ENCODE peak calls at places on chromosome 3, in seven cellular contexts. J is SK-N-SH, R is transverse colon, H is tibial nerve, Q is K562, M is ovary, A is upper lobe of left lung. X is an unnamed sample.

GRCh38 chr3:17573396-17573795 is 169.0 kb downstream of the TBC1D5 start:
- DNase-seq in H (no peak), R (no peak), A (no peak), Q (no peak), J (no peak), M (no peak), X (no peak)

GRCh38 chr3:146646251-146646650 is 41.1 kb upstream of the PLSCR5 start:
- DNase-seq in H (no peak), R (no peak), A (no peak), J (no peak), M (no peak), Q (no peak), X (no peak)

GRCh38 chr3:43176666-43177065 is 70.8 kb upstream of the POMGNT2 start:
- DNase-seq in Q (no peak), R (no peak), H (no peak), J (peak; percentile 30), A (no peak), M (no peak), X (no peak)

GRCh38 chr3:18369561-18370185 is 55.5 kb downstream of the SATB1 start:
- DNase-seq in H (no peak), A (no peak), J (peak; percentile 67), M (no peak), Q (no peak), R (no peak), X (no peak)

GRCh38 chr3:20141841-20142240 is 44.2 kb downstream of the SGO1 start:
- DNase-seq in M (peak; percentile 42), J (peak; percentile 46), H (peak; percentile 29), A (no peak), R (no peak), Q (no peak), X (peak; percentile 89)

GRCh38 chr3:160395297-160395696 is 3.7 kb downstream of the IFT80 start:
- DNase-seq in J (no peak), A (peak; percentile 48), H (no peak), M (no peak), R (no peak), Q (no peak), X (no peak)

GRCh38 chr3:190886945-190887344 is 24.5 kb upstream of the GMNC start:
- DNase-seq in Q (no peak), J (no peak), H (no peak), R (no peak), A (no peak), M (no peak), X (no peak)

GRCh38 chr3:117751691-117752090 is 1042.1 kb downstream of the TUSC7 start:
- DNase-seq in H (no peak), M (no peak), Q (no peak), R (no peak), J (no peak), A (no peak), X (no peak)

GRCh38 chr3:155219106-155219505 is 74.4 kb downstream of the STRIT1 start:
- DNase-seq in J (no peak), Q (no peak), R (no peak), M (no peak), A (no peak), H (no peak), X (no peak)

GRCh38 chr3:49276475-49277356 is at the start of gene C3orf62:
- DNase-seq in H (peak; percentile 84), A (peak; percentile 93), J (peak; percentile 93), R (peak; percentile 92), Q (peak; percentile 25), M (peak; percentile 92), X (peak; percentile 96)

GRCh38 chr3:145936986-145937385 is 224.0 kb downstream of the PLOD2 start:
- DNase-seq in R (no peak), M (no peak), J (no peak), A (no peak), H (no peak), Q (no peak), X (no peak)

GRCh38 chr3:23740517-23741402 is 65.0 kb upstream of the UBE2E1 start:
- DNase-seq in R (peak; percentile 68), Q (no peak), M (no peak), A (peak; percentile 85), H (no peak), J (no peak), X (no peak)

GRCh38 chr3:31066999-31067398 is 172.5 kb upstream of the GADL1 start:
- DNase-seq in Q (no peak), A (no peak), M (no peak), R (no peak), J (peak; percentile 4), H (no peak), X (no peak)

GRCh38 chr3:50531201-50531600 is 27.8 kb upstream of the CACNA2D2 start:
- DNase-seq in Q (no peak), J (no peak), R (no peak), H (no peak), A (no peak), M (no peak), X (no peak)

GRCh38 chr3:112187300-112187699 is 54.3 kb upstream of the GCSAM start:
- DNase-seq in H (no peak), M (no peak), R (no peak), J (no peak), A (no peak), Q (no peak), X (no peak)

GRCh38 chr3:87674397-87675161 is 384.2 kb downstream of the CGGBP1 start:
- DNase-seq in J (no peak), R (no peak), A (no peak), Q (no peak), H (no peak), M (no peak), X (no peak)

GRCh38 chr3:46252980-46253379 is 10.7 kb downstream of the CCR3 start:
- DNase-seq in A (no peak), M (no peak), R (no peak), J (no peak), Q (no peak), H (no peak), X (no peak)

GRCh38 chr3:100538339-100538706 is 45.9 kb downstream of the TMEM45A start:
- DNase-seq in Q (no peak), M (no peak), H (no peak), A (no peak), R (no peak), J (no peak), X (no peak)

GRCh38 chr3:196620228-196620627 is 19.3 kb upstream of the NRROS start:
- DNase-seq in M (no peak), A (peak; percentile 79), Q (peak; percentile 60), H (no peak), R (peak; percentile 44), J (no peak), X (peak; percentile 79)

GRCh38 chr3:127065138-127065427 is 82.2 kb downstream of the PLXNA1 start:
- DNase-seq in M (no peak), H (no peak), R (no peak), Q (no peak), A (no peak), J (no peak), X (no peak)

GRCh38 chr3:56955551-56956131 is 104.8 kb upstream of the SPATA12 start:
- DNase-seq in R (no peak), Q (no peak), J (no peak), M (no peak), H (no peak), A (no peak), X (no peak)

GRCh38 chr3:37329465-37329864 is 155.1 kb upstream of the LRRFIP2 start:
- DNase-seq in Q (no peak), H (no peak), R (no peak), J (peak; percentile 1), A (no peak), M (no peak), X (no peak)

GRCh38 chr3:21226086-21226485 is 524.9 kb downstream of the ZNF385D start:
- DNase-seq in J (no peak), Q (no peak), M (no peak), H (no peak), A (no peak), R (no peak), X (no peak)

GRCh38 chr3:151085889-151086483 is 522 bp downstream of the MED12L start:
- DNase-seq in R (peak; percentile 10), M (peak; percentile 41), A (no peak), H (no peak), Q (no peak), J (peak; percentile 82), X (no peak)

GRCh38 chr3:49940667-49941249 is 808 bp downstream of the RBM6 start:
- DNase-seq in M (no peak), H (no peak), R (no peak), J (no peak), Q (no peak), A (no peak), X (peak; percentile 6)

GRCh38 chr3:178982138-178982537 is 89.5 kb downstream of the ZMAT3 start:
- DNase-seq in R (no peak), J (no peak), Q (no peak), H (no peak), M (no peak), A (no peak), X (no peak)

GRCh38 chr3:178990293-178990692 is 81.3 kb downstream of the ZMAT3 start:
- DNase-seq in J (no peak), H (no peak), A (no peak), M (no peak), Q (no peak), R (no peak), X (no peak)

GRCh38 chr3:178989821-178990220 is 81.8 kb downstream of the ZMAT3 start:
- DNase-seq in R (no peak), A (no peak), H (no peak), M (no peak), Q (no peak), J (no peak), X (no peak)

GRCh38 chr3:178986456-178986855 is 85.2 kb downstream of the ZMAT3 start:
- DNase-seq in M (no peak), Q (no peak), J (no peak), R (no peak), H (no peak), A (no peak), X (no peak)

DNA sequence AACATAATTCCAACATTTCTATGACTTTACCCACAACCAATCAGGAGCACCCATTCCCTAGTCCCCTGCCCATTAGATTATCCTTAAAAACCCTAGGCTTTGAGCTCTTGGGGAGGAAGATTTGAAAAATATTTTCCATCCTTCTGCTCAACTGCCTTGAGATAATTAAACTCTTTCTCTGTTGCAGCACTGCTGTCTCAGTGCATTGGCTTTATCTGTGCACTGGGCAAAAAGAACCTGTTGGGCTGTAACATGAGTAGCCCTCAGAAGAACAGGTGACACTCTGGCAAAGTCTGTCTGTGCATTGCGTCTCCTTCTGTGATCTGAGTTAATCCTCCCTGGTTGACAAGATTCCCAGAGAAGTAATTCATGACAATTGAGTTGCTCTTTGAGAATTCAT is 83.9 kb downstream of the ZMAT3 start:
- DNase-seq in H (no peak), M (no peak), J (no peak), R (no peak), Q (no peak), A (no peak), X (no peak)
- H3K9me3 ChIP-seq in H (peaks cover 59% of the 10 kb centered on the region), M (no peaks in the 10 kb centered on the region), J (peaks cover 10% of the 10 kb centered on the region), R (peaks cover 34% of the 10 kb centered on the region), Q (peaks cover 5% of the 10 kb centered on the region), A (peaks cover 32% of the 10 kb centered on the region), X (peaks cover 15% of the 10 kb centered on the region)

GRCh38 chr3:97504463-97504862 is 260.1 kb upstream of the ARL6 start:
- DNase-seq in A (no peak), J (no peak), M (no peak), R (no peak), Q (no peak), H (no peak), X (no peak)
- TF ChIP-seq EP300 in A (no peak), J (no peak), M (no peak), R (no peak), Q (no peak), H (no peak), X (no peak)

GRCh38 chr3:47359283-47359682 is 21.5 kb upstream of the PTPN23 start:
- DNase-seq in H (no peak), M (no peak), R (no peak), J (no peak), Q (no peak), A (no peak), X (no peak)
- H3K9me3 ChIP-seq in H (peaks cover 32% of the 10 kb centered on the region), M (no peaks in the 10 kb centered on the region), R (peaks cover 16% of the 10 kb centered on the region), J (no peaks in the 10 kb centered on the region), Q (peaks cover 6% of the 10 kb centered on the region), A (peaks cover 19% of the 10 kb centered on the region), X (no peaks in the 10 kb centered on the region)

GRCh38 chr3:109933576-109933975 is 596.2 kb upstream of the DPPA4 start:
- DNase-seq in Q (no peak), A (no peak), J (no peak), R (no peak), H (no peak), M (no peak), X (no peak)
- TF ChIP-seq EP300 in Q (no peak), A (no peak), J (no peak), R (no peak), H (no peak), M (no peak), X (no peak)